ENCODE peak calls at places on chromosomes 16 and 17, in six cellular contexts. X is K562, D is HCT116, M is HepG2, H is H1, A is GM12878. T is an unnamed sample.

GRCh38 chr17:21248495-21248894 is 4.7 kb downstream of the NATD1 start:
- DNase-seq in X (no peak), D (no peak), M (no peak), H (no peak), A (no peak), T (no peak)

GRCh38 chr17:77602883-77603640 is 355.4 kb upstream of the TNRC6C start:
- DNase-seq in X (no peak), D (no peak), M (no peak), H (peak; percentile 36), A (no peak), T (no peak)

GRCh38 chr17:66941249-66941648 is 23.3 kb upstream of the CACNG4 start:
- DNase-seq in X (no peak), D (no peak), M (no peak), H (no peak), A (no peak), T (no peak)

GRCh38 chr17:78839762-78840529 is 668 bp downstream of the USP36 start:
- DNase-seq in X (peak; percentile 53), D (no peak), M (peak; percentile 44), H (no peak), A (no peak), T (no peak)

GRCh38 chr17:82048571-82048971 is 3.0 kb downstream of the RFNG start:
- DNase-seq in X (no peak), D (no peak), M (no peak), H (no peak), A (no peak), T (no peak)

GRCh38 chr16:22139732-22140131 is 22.6 kb upstream of the SDR42E2 start:
- DNase-seq in X (no peak), D (no peak), M (no peak), H (no peak), A (no peak), T (no peak)

GRCh38 chr17:35087731-35088646 is 24.5 kb upstream of the RFFL start:
- DNase-seq in X (peak; percentile 44), D (no peak), M (peak; percentile 49), H (no peak), A (no peak), T (no peak)

GRCh38 chr16:89343501-89344291 is 126.2 kb downstream of the ZNF778 start:
- DNase-seq in X (no peak), D (peak; percentile 77), M (no peak), H (no peak), A (no peak), T (no peak)

GRCh38 chr17:40174528-40174927 is 2.7 kb upstream of the RAPGEFL1 start:
- DNase-seq in X (no peak), D (no peak), M (no peak), H (no peak), A (no peak), T (no peak)

GRCh38 chr16:12672986-12673385 is 130.7 kb downstream of the CPPED1 start:
- DNase-seq in X (no peak), D (no peak), M (no peak), H (no peak), A (no peak), T (no peak)

GRCh38 chr16:1650131-1650530 is 27.9 kb upstream of the JPT2 start:
- DNase-seq in X (no peak), D (no peak), M (no peak), H (no peak), A (no peak), T (no peak)

GRCh38 chr16:64478258-64478906 is 643.5 kb downstream of the CDH11 start:
- DNase-seq in X (no peak), D (no peak), M (peak; percentile 64), H (no peak), A (no peak), T (no peak)
- TF ChIP-seq ZNF274 in X (no peak), D (no peak), M (no peak), H (no peak), A (no peak), T (no peak)

DNA sequence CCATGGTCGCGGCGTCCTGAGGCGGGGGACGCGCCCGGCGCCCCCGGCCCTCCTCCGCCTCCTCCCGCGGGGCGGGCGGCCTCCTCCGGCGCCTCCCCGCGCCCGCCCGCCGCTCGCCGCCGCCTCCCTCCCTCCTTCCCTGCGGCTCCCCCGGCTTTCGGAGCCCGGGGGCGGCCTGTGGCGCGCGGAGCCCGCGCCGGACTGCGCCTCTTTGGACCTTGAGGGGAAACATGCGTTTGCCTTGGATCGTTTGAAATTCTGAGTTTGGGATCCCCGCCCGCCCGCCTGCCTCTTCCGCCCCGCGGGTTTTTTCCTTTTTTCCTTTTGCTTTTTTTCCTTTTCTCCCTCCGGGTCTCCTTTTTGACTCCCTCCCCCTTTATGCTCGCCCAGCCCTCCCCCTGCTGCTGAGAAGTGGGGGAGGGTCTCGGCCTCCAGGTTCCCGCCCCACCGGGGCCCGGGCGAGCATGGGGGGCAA is 421 bp downstream of the ZNRF1 start:
- DNase-seq in X (peak; percentile 77), D (no peak), M (no peak), H (no peak), A (no peak), T (no peak)
- TF ChIP-seq ZNF274 in X (no peak), D (no peak), M (no peak), H (no peak), A (no peak), T (no peak)

DNA sequence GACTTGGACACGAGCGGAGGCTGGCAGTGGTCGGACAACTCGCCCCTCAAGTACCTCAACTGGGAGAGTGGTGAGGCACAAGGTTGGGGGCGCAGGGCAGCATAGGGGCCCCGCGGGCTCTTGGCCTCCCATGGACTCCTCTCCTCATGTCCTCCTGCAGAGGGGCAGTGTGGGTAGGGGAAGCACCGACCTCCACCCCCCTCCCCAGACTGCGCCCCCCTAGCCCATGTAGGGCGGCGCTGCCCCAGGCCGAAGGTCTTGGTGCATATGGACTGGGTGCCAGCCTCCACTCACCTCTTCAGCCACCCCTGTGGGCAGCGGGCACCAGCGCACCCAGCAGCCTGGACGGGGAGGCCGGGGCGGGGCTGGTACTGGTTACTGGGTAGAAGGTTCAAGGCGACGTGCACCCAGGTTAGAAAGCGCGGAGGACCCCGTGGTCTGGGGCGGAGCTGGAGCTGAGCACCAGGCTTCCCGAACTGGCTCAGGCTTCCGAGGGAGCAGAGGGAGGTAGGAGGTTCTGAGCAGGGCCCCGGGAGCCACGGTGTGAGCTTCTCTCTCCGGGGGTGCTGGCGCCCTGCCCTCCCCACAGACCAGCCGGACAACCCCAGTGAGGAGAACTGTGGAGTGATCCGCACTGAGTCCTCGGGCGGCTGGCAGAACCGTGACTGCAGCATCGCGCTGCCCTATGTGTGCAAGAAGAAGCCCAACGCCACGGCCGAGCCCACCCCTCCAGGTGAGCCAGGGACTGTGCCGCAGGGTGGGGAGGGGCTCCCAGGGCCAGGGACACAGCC is 39.5 kb downstream of the MRC2 start:
- DNase-seq in X (no peak), D (no peak), M (no peak), H (no peak), A (no peak), T (no peak)
- TF ChIP-seq ZNF274 in X (no peak), D (no peak), M (no peak), H (no peak), A (no peak), T (no peak)

GRCh38 chr17:30398328-30399041 is 19.8 kb downstream of the CPD start:
- DNase-seq in X (no peak), D (no peak), M (no peak), H (no peak), A (no peak), T (no peak)
- TF ChIP-seq ZNF274 in X (no peak), D (no peak), M (no peak), H (no peak), A (no peak), T (no peak)

DNA sequence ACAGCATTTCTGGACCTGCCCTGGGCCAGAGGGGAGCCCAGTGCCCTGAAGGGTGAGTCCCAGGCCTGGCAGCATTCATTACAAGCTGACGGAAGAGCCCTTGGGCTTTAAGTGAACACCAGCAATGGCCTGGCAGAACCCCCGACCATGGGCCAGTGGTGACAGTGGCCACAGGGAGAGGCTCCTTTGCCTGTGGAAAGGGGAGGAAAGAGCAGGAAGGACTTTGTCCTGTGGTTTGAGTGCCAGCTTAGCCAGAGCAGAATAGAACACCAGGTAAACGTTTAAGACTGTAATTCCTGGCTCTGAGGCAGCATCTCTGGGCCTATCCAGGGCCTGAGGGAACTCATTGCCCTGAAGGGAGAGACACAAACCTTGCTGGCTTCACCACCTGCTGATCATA is 34.3 kb upstream of the ATP2C2 start:
- DNase-seq in X (no peak), D (no peak), M (no peak), H (no peak), A (no peak), T (no peak)
- TF ChIP-seq ZNF274 in X (no peak), D (no peak), M (no peak), H (no peak), A (no peak), T (no peak)

GRCh38 chr17:68048996-68049395 is 13.5 kb downstream of the KPNA2 start:
- DNase-seq in X (peak; percentile 39), D (peak; percentile 33), M (no peak), H (no peak), A (no peak), T (no peak)
- TF ChIP-seq ZNF274 in X (no peak), D (no peak), M (no peak), H (no peak), A (no peak), T (no peak)

DNA sequence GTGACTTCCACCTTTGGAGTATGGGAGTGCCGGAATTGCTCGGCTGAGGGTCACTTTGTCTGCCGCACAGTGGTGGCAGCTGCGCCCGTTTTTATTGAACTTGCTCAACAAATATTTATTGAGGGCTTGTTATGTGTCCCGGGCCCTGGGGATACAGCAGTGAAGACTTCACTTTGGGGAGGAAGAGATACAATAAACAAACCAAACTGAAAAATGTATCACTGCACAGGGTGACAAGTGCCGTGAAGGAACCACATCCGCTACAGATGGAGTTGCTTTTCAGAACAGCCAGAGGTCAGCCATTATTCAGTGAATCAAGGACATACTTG is 185.6 kb downstream of the NTN1 start:
- DNase-seq in X (no peak), D (no peak), M (no peak), H (no peak), A (no peak), T (no peak)
- TF ChIP-seq ZNF274 in X (no peak), D (no peak), M (no peak), H (no peak), A (no peak), T (no peak)